ENCODE peak calls at places on chromosome 17, in nine cellular contexts. O is dermis blood vessel endothelial cell; A is stimulated activated CD4-positive, alpha-beta T cell treated with anti-CD3 and anti-CD28 coated beads, Interleukin-15, amount 100 ng/mL, for 1 hour; L is COR-L47; T is endothelial cell; U is iPS DF 6.9; N is stomach; G is HAP-1; I is SJCRH30. Z is an unnamed sample.

GRCh38 chr17:71631483-71631882 is 489.3 kb upstream of the SOX9 start:
- DNase-seq in O (no peak), A (no peak), L (no peak), T (no peak), U (no peak), N (no peak), G (no peak), I (no peak), Z (no peak)

GRCh38 chr17:77914440-77915254 is 43.9 kb upstream of the TNRC6C start:
- DNase-seq in O (no peak), A (no peak), L (peak; percentile 60), T (no peak), U (no peak), N (no peak), G (no peak), I (peak; percentile 78), Z (no peak)

GRCh38 chr17:40901981-40902862 is 17.2 kb upstream of the KRT20 start:
- DNase-seq in O (no peak), A (no peak), L (peak; percentile 79), T (no peak), U (no peak), N (no peak), G (peak; percentile 68), I (no peak), Z (no peak)

GRCh38 chr17:42167807-42168206 is 13.0 kb upstream of the RAB5C start:
- DNase-seq in O (no peak), A (no peak), L (no peak), T (no peak), U (no peak), N (no peak), G (no peak), I (no peak), Z (no peak)

GRCh38 chr17:3594056-3594810 is 15.0 kb downstream of the TRPV1 start:
- DNase-seq in O (peak; percentile 72), A (no peak), L (no peak), T (no peak), U (no peak), N (no peak), G (no peak), I (peak; percentile 72), Z (no peak)

GRCh38 chr17:596287-596686 is 118.4 kb downstream of the VPS53 start:
- DNase-seq in O (peak; percentile 34), A (no peak), L (no peak), T (no peak), U (no peak), N (no peak), G (no peak), I (peak; percentile 9), Z (no peak)

GRCh38 chr17:4365103-4365627 is 1.3 kb downstream of the UBE2G1 start:
- DNase-seq in O (peak; percentile 95), A (peak; percentile 80), L (peak; percentile 58), T (peak; percentile 78), U (peak; percentile 72), N (peak; percentile 90), G (peak; percentile 97), I (peak; percentile 90), Z (peak; percentile 90)

GRCh38 chr17:66135896-66136295 is 56.0 kb downstream of the CEP112 start:
- DNase-seq in O (no peak), A (no peak), L (no peak), T (no peak), U (no peak), N (no peak), G (no peak), I (no peak), Z (no peak)

GRCh38 chr17:6706996-6707395 is 6.2 kb downstream of the SLC13A5 start:
- DNase-seq in O (no peak), A (no peak), L (no peak), T (no peak), U (no peak), N (no peak), G (no peak), I (no peak), Z (peak; percentile 53)

GRCh38 chr17:33457477-33457876 is 164.4 kb upstream of the ASIC2 start:
- DNase-seq in O (no peak), A (no peak), L (no peak), T (no peak), U (no peak), N (no peak), G (no peak), I (peak; percentile 22), Z (no peak)

GRCh38 chr17:10102817-10103216 is 95.6 kb downstream of the GAS7 start:
- DNase-seq in O (no peak), A (no peak), L (no peak), T (no peak), U (no peak), N (no peak), G (no peak), I (no peak), Z (no peak)

GRCh38 chr17:82848022-82848592 is 8.3 kb upstream of the ZNF750 start:
- DNase-seq in O (peak; percentile 76), A (no peak), L (no peak), T (no peak), U (no peak), N (peak; percentile 81), G (no peak), I (no peak), Z (no peak)

GRCh38 chr17:7582401-7583252 is 1.0 kb upstream of the MPDU1 start:
- DNase-seq in O (no peak), A (no peak), L (no peak), T (no peak), U (no peak), N (no peak), G (no peak), I (no peak), Z (no peak)

GRCh38 chr17:17141860-17142552 is 64.1 kb downstream of the PLD6 start:
- DNase-seq in O (peak; percentile 83), A (peak; percentile 22), L (no peak), T (peak; percentile 78), U (peak; percentile 50), N (no peak), G (peak; percentile 42), I (no peak), Z (no peak)

GRCh38 chr17:19487009-19487600 is 46.5 kb upstream of the SLC47A1 start:
- DNase-seq in O (no peak), A (no peak), L (no peak), T (no peak), U (no peak), N (no peak), G (no peak), I (peak; percentile 82), Z (no peak)

GRCh38 chr17:16911141-16911937 is 60.6 kb downstream of the TNFRSF13B start:
- DNase-seq in O (peak; percentile 87), A (no peak), L (no peak), T (peak; percentile 63), U (no peak), N (peak; percentile 18), G (no peak), I (peak; percentile 93), Z (no peak)

GRCh38 chr17:49935526-49936210 is 33.3 kb upstream of the DLX4 start:
- DNase-seq in O (no peak), A (no peak), L (no peak), T (no peak), U (no peak), N (no peak), G (no peak), I (no peak), Z (no peak)

GRCh38 chr17:15319461-15319860 is 21.9 kb downstream of the TEKT3 start:
- DNase-seq in O (no peak), A (no peak), L (no peak), T (no peak), U (no peak), N (no peak), G (no peak), I (peak; percentile 76), Z (no peak)

GRCh38 chr17:73784015-73784603 is 139.9 kb upstream of the SDK2 start:
- DNase-seq in O (no peak), A (no peak), L (peak; percentile 67), T (no peak), U (no peak), N (no peak), G (no peak), I (no peak), Z (no peak)

GRCh38 chr17:42760652-42761581 is at the start of gene RAMP2:
- DNase-seq in O (peak; percentile 44), A (no peak), L (peak; percentile 34), T (peak; percentile 65), U (no peak), N (peak; percentile 39), G (no peak), I (no peak), Z (no peak)

GRCh38 chr17:6853764-6854442 is 22.4 kb upstream of the TEKT1 start:
- DNase-seq in O (no peak), A (no peak), L (no peak), T (peak; percentile 16), U (peak; percentile 55), N (no peak), G (no peak), I (peak; percentile 17), Z (no peak)

GRCh38 chr17:40490289-40490853 is 11.1 kb downstream of the TNS4 start:
- DNase-seq in O (no peak), A (no peak), L (peak; percentile 70), T (no peak), U (no peak), N (no peak), G (no peak), I (peak; percentile 42), Z (no peak)